ENCODE peak calls at places on chromosomes 4 and X, in eight cellular contexts. One of them, this sample, is unnamed.

GRCh38 chr4:90226734-90227133 is 99.5 kb downstream of the CCSER1 start:
- DNase-seq in heart left ventricle: no peak
- DNase-seq in pancreas: no peak
- DNase-seq in epithelial cell of esophagus: no peak
- DNase-seq in right lobe of liver: no peak
- DNase-seq in right cardiac atrium: no peak
- DNase-seq in CD8-positive, alpha-beta T cell: no peak
- DNase-seq in breast epithelium: no peak
- DNase-seq in this sample: no peak

GRCh38 chr4:143025111-143025704 is 159.5 kb upstream of the USP38 start:
- DNase-seq in heart left ventricle: no peak
- DNase-seq in pancreas: no peak
- DNase-seq in epithelial cell of esophagus: peak; percentile 14
- DNase-seq in right lobe of liver: no peak
- DNase-seq in right cardiac atrium: no peak
- DNase-seq in CD8-positive, alpha-beta T cell: no peak
- DNase-seq in breast epithelium: no peak
- DNase-seq in this sample: no peak

GRCh38 chr4:78058591-78059523 is 1.7 kb downstream of the FRAS1 start:
- DNase-seq in heart left ventricle: peak; percentile 32
- DNase-seq in pancreas: peak; percentile 61
- DNase-seq in epithelial cell of esophagus: peak; percentile 72
- DNase-seq in right lobe of liver: peak; percentile 61
- DNase-seq in right cardiac atrium: peak; percentile 78
- DNase-seq in CD8-positive, alpha-beta T cell: no peak
- DNase-seq in breast epithelium: no peak
- DNase-seq in this sample: no peak

GRCh38 chrX:47197526-47197925 is 3.9 kb downstream of the UBA1 start:
- DNase-seq in heart left ventricle: no peak
- DNase-seq in pancreas: no peak
- DNase-seq in epithelial cell of esophagus: no peak
- DNase-seq in right lobe of liver: no peak
- DNase-seq in right cardiac atrium: no peak
- DNase-seq in CD8-positive, alpha-beta T cell: no peak
- DNase-seq in breast epithelium: no peak
- DNase-seq in this sample: no peak

GRCh38 chr4:137541866-137542648 is 9.8 kb upstream of the PCDH18 start:
- DNase-seq in heart left ventricle: no peak
- DNase-seq in pancreas: no peak
- DNase-seq in epithelial cell of esophagus: no peak
- DNase-seq in right lobe of liver: no peak
- DNase-seq in right cardiac atrium: no peak
- DNase-seq in CD8-positive, alpha-beta T cell: no peak
- DNase-seq in breast epithelium: no peak
- DNase-seq in this sample: no peak

GRCh38 chr4:26779674-26780073 is 81.0 kb upstream of the STIM2 start:
- DNase-seq in heart left ventricle: no peak
- DNase-seq in pancreas: peak; percentile 52
- DNase-seq in epithelial cell of esophagus: peak; percentile 100
- DNase-seq in right lobe of liver: no peak
- DNase-seq in right cardiac atrium: peak; percentile 61
- DNase-seq in CD8-positive, alpha-beta T cell: no peak
- DNase-seq in breast epithelium: no peak
- DNase-seq in this sample: no peak

GRCh38 chrX:36867143-36867542 is 141.0 kb upstream of the FAM47C start:
- DNase-seq in heart left ventricle: no peak
- DNase-seq in pancreas: no peak
- DNase-seq in epithelial cell of esophagus: peak; percentile 29
- DNase-seq in right lobe of liver: no peak
- DNase-seq in right cardiac atrium: no peak
- DNase-seq in CD8-positive, alpha-beta T cell: no peak
- DNase-seq in breast epithelium: no peak
- DNase-seq in this sample: no peak

GRCh38 chrX:25527596-25527995 is 511.8 kb upstream of the ARX start:
- DNase-seq in heart left ventricle: no peak
- DNase-seq in pancreas: no peak
- DNase-seq in epithelial cell of esophagus: no peak
- DNase-seq in right lobe of liver: no peak
- DNase-seq in right cardiac atrium: no peak
- DNase-seq in CD8-positive, alpha-beta T cell: no peak
- DNase-seq in breast epithelium: no peak
- DNase-seq in this sample: no peak

GRCh38 chr4:53804719-53805118 is 213.4 kb upstream of the LNX1 start:
- DNase-seq in heart left ventricle: no peak
- DNase-seq in pancreas: peak; percentile 55
- DNase-seq in epithelial cell of esophagus: peak; percentile 63
- DNase-seq in right lobe of liver: peak; percentile 69
- DNase-seq in right cardiac atrium: peak; percentile 56
- DNase-seq in CD8-positive, alpha-beta T cell: no peak
- DNase-seq in breast epithelium: no peak
- DNase-seq in this sample: no peak

GRCh38 chrX:27890611-27891010 is 82.8 kb downstream of the MAGEB10 start:
- DNase-seq in heart left ventricle: no peak
- DNase-seq in pancreas: no peak
- DNase-seq in epithelial cell of esophagus: peak; percentile 70
- DNase-seq in right lobe of liver: no peak
- DNase-seq in right cardiac atrium: no peak
- DNase-seq in CD8-positive, alpha-beta T cell: no peak
- DNase-seq in breast epithelium: no peak
- DNase-seq in this sample: no peak

GRCh38 chr4:80507077-80507476 is 171.5 kb downstream of the CFAP299 start:
- DNase-seq in heart left ventricle: no peak
- DNase-seq in pancreas: no peak
- DNase-seq in epithelial cell of esophagus: no peak
- DNase-seq in right lobe of liver: no peak
- DNase-seq in right cardiac atrium: no peak
- DNase-seq in CD8-positive, alpha-beta T cell: no peak
- DNase-seq in breast epithelium: no peak
- DNase-seq in this sample: no peak

GRCh38 chr4:70903282-70903603 is 1.1 kb downstream of the MOB1B start:
- DNase-seq in heart left ventricle: no peak
- DNase-seq in pancreas: no peak
- DNase-seq in epithelial cell of esophagus: peak; percentile 10
- DNase-seq in right lobe of liver: no peak
- DNase-seq in right cardiac atrium: no peak
- DNase-seq in CD8-positive, alpha-beta T cell: no peak
- DNase-seq in breast epithelium: no peak
- DNase-seq in this sample: no peak

GRCh38 chr4:13298655-13299054 is 185.5 kb downstream of the RAB28 start:
- DNase-seq in heart left ventricle: no peak
- DNase-seq in pancreas: no peak
- DNase-seq in epithelial cell of esophagus: no peak
- DNase-seq in right lobe of liver: no peak
- DNase-seq in right cardiac atrium: no peak
- DNase-seq in CD8-positive, alpha-beta T cell: no peak
- DNase-seq in breast epithelium: no peak
- DNase-seq in this sample: no peak
- H3K4me3 ChIP-seq in heart left ventricle: no peak overlapping the region
- H3K4me3 ChIP-seq in pancreas: no peak overlapping the region
- H3K4me3 ChIP-seq in epithelial cell of esophagus: no peak overlapping the region
- H3K4me3 ChIP-seq in right lobe of liver: no peak overlapping the region
- H3K4me3 ChIP-seq in right cardiac atrium: no peak overlapping the region
- H3K4me3 ChIP-seq in CD8-positive, alpha-beta T cell: no peak overlapping the region
- H3K4me3 ChIP-seq in breast epithelium: no peak overlapping the region
- H3K4me3 ChIP-seq in this sample: no peak overlapping the region

GRCh38 chr4:95296052-95296451 is 252.7 kb downstream of the UNC5C start:
- DNase-seq in heart left ventricle: no peak
- DNase-seq in pancreas: no peak
- DNase-seq in epithelial cell of esophagus: no peak
- DNase-seq in right lobe of liver: no peak
- DNase-seq in right cardiac atrium: no peak
- DNase-seq in CD8-positive, alpha-beta T cell: no peak
- DNase-seq in breast epithelium: no peak
- DNase-seq in this sample: no peak

GRCh38 chr4:95304898-95305297 is 243.9 kb downstream of the UNC5C start:
- DNase-seq in heart left ventricle: no peak
- DNase-seq in pancreas: no peak
- DNase-seq in epithelial cell of esophagus: peak; percentile 56
- DNase-seq in right lobe of liver: no peak
- DNase-seq in right cardiac atrium: no peak
- DNase-seq in CD8-positive, alpha-beta T cell: no peak
- DNase-seq in breast epithelium: no peak
- DNase-seq in this sample: no peak

GRCh38 chr4:95300304-95300703 is 248.5 kb downstream of the UNC5C start:
- DNase-seq in heart left ventricle: no peak
- DNase-seq in pancreas: no peak
- DNase-seq in epithelial cell of esophagus: no peak
- DNase-seq in right lobe of liver: no peak
- DNase-seq in right cardiac atrium: no peak
- DNase-seq in CD8-positive, alpha-beta T cell: no peak
- DNase-seq in breast epithelium: no peak
- DNase-seq in this sample: no peak
- H3K4me3 ChIP-seq in heart left ventricle: no peak overlapping the region
- H3K4me3 ChIP-seq in pancreas: no peak overlapping the region
- H3K4me3 ChIP-seq in epithelial cell of esophagus: no peak overlapping the region
- H3K4me3 ChIP-seq in right lobe of liver: no peak overlapping the region
- H3K4me3 ChIP-seq in right cardiac atrium: no peak overlapping the region
- H3K4me3 ChIP-seq in CD8-positive, alpha-beta T cell: no peak overlapping the region
- H3K4me3 ChIP-seq in breast epithelium: no peak overlapping the region
- H3K4me3 ChIP-seq in this sample: no peak overlapping the region

DNA sequence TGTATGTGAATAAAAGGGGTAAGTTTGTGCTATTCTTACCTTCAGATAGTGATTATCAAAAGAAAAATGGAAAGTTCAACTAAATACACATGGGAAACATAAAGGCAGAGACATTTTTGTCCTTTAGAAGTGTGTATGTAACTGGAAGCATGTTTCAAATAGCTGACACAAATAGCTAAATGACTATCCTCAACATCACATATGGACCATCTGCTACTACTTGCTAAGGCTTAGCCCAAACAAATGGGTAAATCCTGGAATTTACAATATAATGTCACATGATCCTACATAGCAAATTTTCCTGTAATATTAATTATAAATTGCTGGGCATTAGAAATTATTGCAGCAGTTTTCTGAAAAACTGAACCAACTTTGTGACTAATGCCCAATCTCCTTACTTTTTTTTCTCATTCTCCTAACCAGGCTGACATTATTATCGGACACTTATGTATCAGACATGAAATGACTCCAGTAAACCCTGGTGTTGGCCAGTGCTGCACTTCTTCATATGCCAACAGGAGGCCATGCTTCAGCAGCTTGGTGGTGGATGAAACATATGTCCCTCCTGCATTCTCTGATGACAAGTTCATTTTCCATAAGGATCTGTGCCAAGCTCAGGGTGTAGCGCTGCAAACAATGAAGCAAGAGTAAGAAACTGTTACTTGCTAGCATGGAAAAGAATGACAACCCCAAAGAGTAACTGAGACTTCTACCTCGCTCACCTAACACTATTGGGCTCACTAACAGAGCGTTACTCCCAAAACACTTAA is 16.1 kb downstream of the AFP start:
- DNase-seq in heart left ventricle: no peak
- DNase-seq in pancreas: no peak
- DNase-seq in epithelial cell of esophagus: no peak
- DNase-seq in right lobe of liver: no peak
- DNase-seq in right cardiac atrium: peak; percentile 27
- DNase-seq in CD8-positive, alpha-beta T cell: no peak
- DNase-seq in breast epithelium: no peak
- DNase-seq in this sample: no peak
- H3K4me3 ChIP-seq in heart left ventricle: no peak overlapping the region
- H3K4me3 ChIP-seq in pancreas: no peak overlapping the region
- H3K4me3 ChIP-seq in epithelial cell of esophagus: no peak overlapping the region
- H3K4me3 ChIP-seq in right lobe of liver: no peak overlapping the region
- H3K4me3 ChIP-seq in right cardiac atrium: no peak overlapping the region
- H3K4me3 ChIP-seq in CD8-positive, alpha-beta T cell: no peak overlapping the region
- H3K4me3 ChIP-seq in breast epithelium: no peak overlapping the region
- H3K4me3 ChIP-seq in this sample: no peak overlapping the region

GRCh38 chr4:156941940-156942548 is 29.6 kb downstream of the PDGFC start:
- DNase-seq in heart left ventricle: peak; percentile 21
- DNase-seq in pancreas: peak; percentile 28
- DNase-seq in epithelial cell of esophagus: peak; percentile 92
- DNase-seq in right lobe of liver: no peak
- DNase-seq in right cardiac atrium: no peak
- DNase-seq in CD8-positive, alpha-beta T cell: no peak
- DNase-seq in breast epithelium: peak; percentile 52
- DNase-seq in this sample: no peak
- H3K4me3 ChIP-seq in heart left ventricle: peak overlapping the region; percentile 16
- H3K4me3 ChIP-seq in pancreas: no peak overlapping the region
- H3K4me3 ChIP-seq in epithelial cell of esophagus: no peak overlapping the region
- H3K4me3 ChIP-seq in right lobe of liver: no peak overlapping the region
- H3K4me3 ChIP-seq in right cardiac atrium: peak overlapping the region; percentile 35
- H3K4me3 ChIP-seq in CD8-positive, alpha-beta T cell: no peak overlapping the region
- H3K4me3 ChIP-seq in breast epithelium: no peak overlapping the region
- H3K4me3 ChIP-seq in this sample: no peak overlapping the region

GRCh38 chrX:63784346-63784901 is 590 bp downstream of the ARHGEF9 start:
- DNase-seq in heart left ventricle: no peak
- DNase-seq in pancreas: no peak
- DNase-seq in epithelial cell of esophagus: no peak
- DNase-seq in right lobe of liver: no peak
- DNase-seq in right cardiac atrium: no peak
- DNase-seq in CD8-positive, alpha-beta T cell: no peak
- DNase-seq in breast epithelium: no peak
- DNase-seq in this sample: no peak
- H3K4me3 ChIP-seq in heart left ventricle: peak overlapping the region; percentile 52
- H3K4me3 ChIP-seq in pancreas: peak overlapping the region; percentile 42
- H3K4me3 ChIP-seq in epithelial cell of esophagus: no peak overlapping the region
- H3K4me3 ChIP-seq in right lobe of liver: no peak overlapping the region
- H3K4me3 ChIP-seq in right cardiac atrium: peak overlapping the region; percentile 70
- H3K4me3 ChIP-seq in CD8-positive, alpha-beta T cell: peak overlapping the region; percentile 15
- H3K4me3 ChIP-seq in breast epithelium: peak overlapping the region; percentile 70
- H3K4me3 ChIP-seq in this sample: no peak overlapping the region

GRCh38 chrX:130165703-130166502 is at the start of gene AIFM1:
- DNase-seq in heart left ventricle: peak; percentile 91
- DNase-seq in pancreas: peak; percentile 92
- DNase-seq in epithelial cell of esophagus: peak; percentile 93
- DNase-seq in right lobe of liver: peak; percentile 95
- DNase-seq in right cardiac atrium: peak; percentile 96
- DNase-seq in CD8-positive, alpha-beta T cell: peak; percentile 79
- DNase-seq in breast epithelium: peak; percentile 80
- DNase-seq in this sample: peak; percentile 84

GRCh38 chrX:130165181-130165702 is 399 bp downstream of the AIFM1 start:
- DNase-seq in heart left ventricle: no peak
- DNase-seq in pancreas: no peak
- DNase-seq in epithelial cell of esophagus: peak; percentile 24
- DNase-seq in right lobe of liver: no peak
- DNase-seq in right cardiac atrium: no peak
- DNase-seq in CD8-positive, alpha-beta T cell: peak; percentile 4
- DNase-seq in breast epithelium: peak; percentile 50
- DNase-seq in this sample: no peak

GRCh38 chrX:130166503-130166777 is 799 bp upstream of the AIFM1 start:
- DNase-seq in heart left ventricle: no peak
- DNase-seq in pancreas: no peak
- DNase-seq in epithelial cell of esophagus: no peak
- DNase-seq in right lobe of liver: no peak
- DNase-seq in right cardiac atrium: no peak
- DNase-seq in CD8-positive, alpha-beta T cell: no peak
- DNase-seq in breast epithelium: no peak
- DNase-seq in this sample: no peak

GRCh38 chrX:130162094-130162493 is 3.5 kb downstream of the AIFM1 start:
- DNase-seq in heart left ventricle: no peak
- DNase-seq in pancreas: no peak
- DNase-seq in epithelial cell of esophagus: no peak
- DNase-seq in right lobe of liver: no peak
- DNase-seq in right cardiac atrium: no peak
- DNase-seq in CD8-positive, alpha-beta T cell: no peak
- DNase-seq in breast epithelium: no peak
- DNase-seq in this sample: no peak

GRCh38 chrX:130163350-130163851 is 2.2 kb downstream of the AIFM1 start:
- DNase-seq in heart left ventricle: no peak
- DNase-seq in pancreas: no peak
- DNase-seq in epithelial cell of esophagus: no peak
- DNase-seq in right lobe of liver: no peak
- DNase-seq in right cardiac atrium: no peak
- DNase-seq in CD8-positive, alpha-beta T cell: no peak
- DNase-seq in breast epithelium: no peak
- DNase-seq in this sample: no peak
- H3K4me3 ChIP-seq in heart left ventricle: no peak overlapping the region
- H3K4me3 ChIP-seq in pancreas: no peak overlapping the region
- H3K4me3 ChIP-seq in epithelial cell of esophagus: no peak overlapping the region
- H3K4me3 ChIP-seq in right lobe of liver: no peak overlapping the region
- H3K4me3 ChIP-seq in right cardiac atrium: no peak overlapping the region
- H3K4me3 ChIP-seq in CD8-positive, alpha-beta T cell: no peak overlapping the region
- H3K4me3 ChIP-seq in breast epithelium: no peak overlapping the region
- H3K4me3 ChIP-seq in this sample: no peak overlapping the region

GRCh38 chr4:31124008-31124645 is 404.0 kb downstream of the PCDH7 start:
- DNase-seq in heart left ventricle: no peak
- DNase-seq in pancreas: no peak
- DNase-seq in epithelial cell of esophagus: no peak
- DNase-seq in right lobe of liver: no peak
- DNase-seq in right cardiac atrium: no peak
- DNase-seq in CD8-positive, alpha-beta T cell: no peak
- DNase-seq in breast epithelium: no peak
- DNase-seq in this sample: no peak
- H3K4me3 ChIP-seq in heart left ventricle: no peak overlapping the region
- H3K4me3 ChIP-seq in pancreas: no peak overlapping the region
- H3K4me3 ChIP-seq in epithelial cell of esophagus: no peak overlapping the region
- H3K4me3 ChIP-seq in right lobe of liver: no peak overlapping the region
- H3K4me3 ChIP-seq in right cardiac atrium: no peak overlapping the region
- H3K4me3 ChIP-seq in CD8-positive, alpha-beta T cell: no peak overlapping the region
- H3K4me3 ChIP-seq in breast epithelium: no peak overlapping the region
- H3K4me3 ChIP-seq in this sample: no peak overlapping the region